ENCODE peak calls at places on chromosomes 7 and 10, in eight cellular contexts. L, D, W, J, A, R, V and O are unnamed samples.
A peak's percentile ranks its signal among the peaks of the same experiment; 100 is the strongest.

GRCh38 chr7:111025013-111025412 is 65.9 kb upstream of the LRRN3 start:
- DNase-seq in L (no peak), D (no peak), W (no peak), J (no peak), A (no peak), R (no peak), V (no peak), O (no peak)

GRCh38 chr10:29669149-29669548 is 34.4 kb upstream of the SVIL start:
- DNase-seq in L (no peak), D (no peak), W (no peak), J (no peak), A (peak; percentile 19), R (peak; percentile 75), V (no peak), O (no peak)

GRCh38 chr7:387132-388022 is 97.4 kb downstream of the FOXL3 start:
- DNase-seq in L (no peak), D (no peak), W (peak; percentile 5), J (no peak), A (no peak), R (peak; percentile 28), V (no peak), O (no peak)

GRCh38 chr10:76126607-76127190 is 695.3 kb downstream of the LRMDA start:
- DNase-seq in L (peak; percentile 71), D (no peak), W (no peak), J (no peak), A (no peak), R (no peak), V (no peak), O (no peak)

GRCh38 chr10:81871558-81871957 is 3.4 kb upstream of the NRG3 start:
- DNase-seq in L (no peak), D (no peak), W (no peak), J (no peak), A (no peak), R (no peak), V (no peak), O (no peak)

GRCh38 chr7:158776474-158776873 is 52.8 kb downstream of the ESYT2 start:
- DNase-seq in L (no peak), D (no peak), W (no peak), J (no peak), A (no peak), R (no peak), V (no peak), O (no peak)

GRCh38 chr7:77425151-77426051 is 9.3 kb upstream of the GSAP start:
- DNase-seq in L (peak; percentile 53), D (no peak), W (no peak), J (no peak), A (peak; percentile 67), R (no peak), V (no peak), O (no peak)

GRCh38 chr10:88994034-88994433 is 3.4 kb downstream of the FAS start:
- DNase-seq in L (no peak), D (no peak), W (no peak), J (no peak), A (peak; percentile 17), R (no peak), V (no peak), O (no peak)

GRCh38 chr10:132509506-132510173 is 27.9 kb upstream of the INPP5A start:
- DNase-seq in L (no peak), D (peak; percentile 73), W (no peak), J (no peak), A (no peak), R (no peak), V (no peak), O (no peak)

GRCh38 chr7:141533149-141533949 is 17.9 kb upstream of the AGK start:
- DNase-seq in L (peak; percentile 81), D (no peak), W (peak; percentile 64), J (peak; percentile 64), A (peak; percentile 84), R (no peak), V (peak; percentile 51), O (peak; percentile 43)

GRCh38 chr7:100118388-100119074 is 627 bp downstream of the TAF6 start:
- DNase-seq in L (no peak), D (no peak), W (no peak), J (no peak), A (no peak), R (no peak), V (no peak), O (no peak)

GRCh38 chr7:3282457-3282856 is 18.6 kb upstream of the SDK1 start:
- DNase-seq in L (no peak), D (no peak), W (no peak), J (peak; percentile 32), A (peak; percentile 71), R (peak; percentile 76), V (no peak), O (no peak)

GRCh38 chr7:127865466-127865865 is 165.8 kb downstream of the LRRC4 start:
- DNase-seq in L (no peak), D (no peak), W (no peak), J (no peak), A (peak; percentile 60), R (no peak), V (peak; percentile 15), O (peak; percentile 29)

GRCh38 chr7:94740490-94740889 is 84.6 kb upstream of the SGCE start:
- DNase-seq in L (no peak), D (no peak), W (no peak), J (no peak), A (no peak), R (no peak), V (no peak), O (no peak)
- TF ChIP-seq CTCF in L (no peak), D (no peak), W (no peak), J (no peak), A (no peak), R (no peak), V (no peak), O (no peak)

DNA sequence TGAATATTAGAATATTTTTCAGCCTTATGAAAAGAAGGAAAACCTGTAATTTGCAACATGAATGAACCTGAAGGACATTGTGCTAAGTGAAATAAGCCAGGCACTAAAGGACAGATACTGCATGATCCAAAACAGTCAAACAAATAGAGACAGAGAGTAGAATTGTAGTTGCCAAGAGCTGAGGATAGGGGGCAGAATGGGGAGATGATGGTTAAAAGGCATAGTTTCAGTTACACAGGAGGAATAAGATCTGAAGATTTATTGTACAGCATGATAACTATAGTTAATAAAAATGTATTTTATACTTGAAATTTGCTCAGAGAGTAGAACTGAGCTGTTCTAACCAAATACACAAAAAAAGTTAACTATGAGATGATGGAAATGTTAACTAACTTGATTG is 149.0 kb upstream of the TMEM106B start:
- DNase-seq in L (no peak), D (no peak), W (no peak), J (no peak), A (no peak), R (no peak), V (no peak), O (no peak)
- TF ChIP-seq CTCF in L (no peak), D (peak; percentile 41), W (no peak), J (no peak), A (peak; percentile 14), R (no peak), V (peak; percentile 31), O (peak; percentile 21)

DNA sequence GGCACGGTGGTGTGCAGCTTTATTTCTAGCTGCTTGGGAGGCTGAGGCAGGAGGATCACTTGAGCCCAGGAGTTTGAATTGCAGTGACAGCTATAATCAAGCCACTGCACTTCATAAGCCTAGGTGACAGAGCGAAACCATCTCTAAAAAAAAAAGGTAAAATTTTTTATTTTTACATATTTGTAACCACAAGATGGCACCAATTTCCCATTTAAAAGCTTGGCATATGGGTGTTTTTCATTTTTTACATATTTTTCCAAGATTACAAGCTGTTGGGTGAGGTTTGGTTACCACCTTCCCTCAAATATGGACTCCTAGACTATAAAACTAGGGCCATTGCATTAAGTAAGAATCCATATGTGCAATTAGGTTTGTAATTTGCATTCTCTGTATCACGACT is 129.2 kb upstream of the ACBD5 start:
- DNase-seq in L (no peak), D (no peak), W (no peak), J (no peak), A (peak; percentile 15), R (no peak), V (no peak), O (no peak)
- TF ChIP-seq CTCF in L (no peak), D (peak; percentile 83), W (peak; percentile 8), J (no peak), A (no peak), R (peak; percentile 6), V (no peak), O (no peak)

DNA sequence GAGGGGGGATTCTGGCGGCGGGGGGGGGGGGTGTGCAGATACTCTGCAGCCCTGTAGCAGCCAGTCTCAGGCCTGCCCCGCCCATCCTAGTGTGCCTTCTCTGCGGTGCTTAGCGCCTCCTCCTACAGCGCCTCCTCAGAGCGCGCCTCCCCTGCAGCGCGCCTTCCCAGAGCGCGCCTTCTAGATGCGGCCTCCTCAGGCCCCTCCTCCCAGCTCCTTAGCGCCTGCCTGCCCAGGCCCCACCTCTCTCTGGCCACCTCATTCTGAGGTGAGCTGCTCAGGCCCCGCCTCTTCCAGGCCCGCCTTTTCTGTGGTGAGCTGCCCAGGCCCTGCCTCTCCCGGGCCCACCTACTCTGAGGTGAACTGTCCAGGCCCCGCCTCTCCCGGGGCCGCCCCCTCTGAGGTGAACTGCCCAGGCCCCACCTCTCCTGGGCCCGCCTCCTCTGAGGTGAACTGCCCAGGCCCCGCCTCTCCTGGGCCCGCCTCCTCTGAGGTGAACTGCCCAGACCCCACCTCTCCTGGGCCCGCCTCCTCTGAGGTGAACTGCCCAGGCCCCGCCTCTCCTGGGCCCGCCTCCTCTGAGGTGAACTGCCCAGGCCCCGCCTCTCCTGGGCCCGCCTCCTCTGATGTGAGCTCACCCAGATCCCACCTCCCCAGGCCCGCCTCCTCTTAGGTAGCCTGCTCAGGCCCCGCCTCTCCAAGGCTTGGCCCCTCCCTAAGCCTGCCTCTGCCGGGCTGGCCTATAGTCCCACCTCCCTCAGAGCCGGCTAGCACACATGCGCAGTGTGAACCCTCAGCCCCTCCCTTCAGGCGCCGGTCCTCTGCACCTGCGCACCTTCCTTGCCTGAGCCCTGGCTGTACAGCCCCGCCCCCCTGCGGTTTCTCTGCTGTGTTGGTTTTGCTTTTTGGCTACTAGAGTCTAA is 2.1 kb upstream of the SGCE start:
- DNase-seq in L (peak; percentile 86), D (peak; percentile 98), W (peak; percentile 96), J (peak; percentile 98), A (peak; percentile 93), R (peak; percentile 96), V (peak; percentile 73), O (peak; percentile 61)
- TF ChIP-seq CTCF in L (no peak), D (no peak), W (no peak), J (no peak), A (no peak), R (no peak), V (no peak), O (no peak)

GRCh38 chr7:131493559-131493958 is 62.9 kb downstream of the PODXL start:
- DNase-seq in L (no peak), D (no peak), W (no peak), J (no peak), A (no peak), R (no peak), V (no peak), O (no peak)
- TF ChIP-seq CTCF in L (no peak), D (no peak), W (no peak), J (no peak), A (no peak), R (no peak), V (no peak), O (no peak)